ENCODE peak calls at places on chromosomes 7 and 10, in nine cellular contexts. One of them, this sample, is unnamed. For H3K4me1, the result is how much of the 10 kb centered on the place peaks cover.

GRCh38 chr10:93509816-93510215 is 13.4 kb downstream of the CEP55 start:
- DNase-seq in endothelial cell of umbilical vein: no peak
- DNase-seq in hepatocyte: no peak
- DNase-seq in CD8-positive, alpha-beta memory T cell: no peak
- DNase-seq in mesendoderm: no peak
- DNase-seq in heart left ventricle: no peak
- DNase-seq in SJSA1: no peak
- DNase-seq in sigmoid colon: no peak
- DNase-seq in uterus: no peak
- DNase-seq in this sample: no peak

GRCh38 chr7:55280031-55280454 is 85.1 kb upstream of the LANCL2 start:
- DNase-seq in endothelial cell of umbilical vein: peak
- DNase-seq in hepatocyte: peak
- DNase-seq in CD8-positive, alpha-beta memory T cell: peak
- DNase-seq in mesendoderm: peak
- DNase-seq in heart left ventricle: no peak
- DNase-seq in SJSA1: peak
- DNase-seq in sigmoid colon: no peak
- DNase-seq in uterus: peak
- DNase-seq in this sample: peak

GRCh38 chr10:47458466-47459154 is 25.3 kb downstream of the ANXA8 start:
- DNase-seq in endothelial cell of umbilical vein: no peak
- DNase-seq in hepatocyte: peak
- DNase-seq in CD8-positive, alpha-beta memory T cell: no peak
- DNase-seq in mesendoderm: peak
- DNase-seq in heart left ventricle: no peak
- DNase-seq in SJSA1: no peak
- DNase-seq in sigmoid colon: no peak
- DNase-seq in uterus: no peak
- DNase-seq in this sample: no peak

GRCh38 chr7:55055479-55055878 is 36.7 kb downstream of the EGFR start:
- DNase-seq in endothelial cell of umbilical vein: no peak
- DNase-seq in hepatocyte: no peak
- DNase-seq in CD8-positive, alpha-beta memory T cell: no peak
- DNase-seq in mesendoderm: no peak
- DNase-seq in heart left ventricle: no peak
- DNase-seq in SJSA1: no peak
- DNase-seq in sigmoid colon: no peak
- DNase-seq in uterus: no peak
- DNase-seq in this sample: no peak

GRCh38 chr7:83426325-83426724 is 222.6 kb downstream of the SEMA3E start:
- DNase-seq in endothelial cell of umbilical vein: no peak
- DNase-seq in hepatocyte: no peak
- DNase-seq in CD8-positive, alpha-beta memory T cell: no peak
- DNase-seq in mesendoderm: peak
- DNase-seq in heart left ventricle: no peak
- DNase-seq in SJSA1: no peak
- DNase-seq in sigmoid colon: no peak
- DNase-seq in uterus: no peak
- DNase-seq in this sample: no peak

GRCh38 chr7:152615052-152615741 is 60.7 kb downstream of the XRCC2 start:
- DNase-seq in endothelial cell of umbilical vein: no peak
- DNase-seq in hepatocyte: peak
- DNase-seq in CD8-positive, alpha-beta memory T cell: no peak
- DNase-seq in mesendoderm: no peak
- DNase-seq in heart left ventricle: no peak
- DNase-seq in SJSA1: no peak
- DNase-seq in sigmoid colon: no peak
- DNase-seq in uterus: no peak
- DNase-seq in this sample: no peak

GRCh38 chr7:14894826-14895225 is 7.7 kb downstream of the DGKB start:
- DNase-seq in endothelial cell of umbilical vein: peak
- DNase-seq in hepatocyte: no peak
- DNase-seq in CD8-positive, alpha-beta memory T cell: no peak
- DNase-seq in mesendoderm: no peak
- DNase-seq in heart left ventricle: no peak
- DNase-seq in SJSA1: no peak
- DNase-seq in sigmoid colon: no peak
- DNase-seq in uterus: no peak
- DNase-seq in this sample: no peak

GRCh38 chr7:22457471-22457870 is 42.5 kb downstream of the STEAP1B start:
- DNase-seq in endothelial cell of umbilical vein: no peak
- DNase-seq in hepatocyte: no peak
- DNase-seq in CD8-positive, alpha-beta memory T cell: no peak
- DNase-seq in mesendoderm: no peak
- DNase-seq in heart left ventricle: no peak
- DNase-seq in SJSA1: no peak
- DNase-seq in sigmoid colon: no peak
- DNase-seq in uterus: no peak
- DNase-seq in this sample: no peak

GRCh38 chr7:158863611-158864506 is 7.5 kb downstream of the DYNC2I1 start:
- DNase-seq in endothelial cell of umbilical vein: peak
- DNase-seq in hepatocyte: peak
- DNase-seq in CD8-positive, alpha-beta memory T cell: peak
- DNase-seq in mesendoderm: peak
- DNase-seq in heart left ventricle: peak
- DNase-seq in SJSA1: peak
- DNase-seq in sigmoid colon: peak
- DNase-seq in uterus: peak
- DNase-seq in this sample: peak

GRCh38 chr10:103040424-103040823 is 122.3 kb downstream of the CNNM2 start:
- DNase-seq in endothelial cell of umbilical vein: no peak
- DNase-seq in hepatocyte: no peak
- DNase-seq in CD8-positive, alpha-beta memory T cell: no peak
- DNase-seq in mesendoderm: no peak
- DNase-seq in heart left ventricle: no peak
- DNase-seq in SJSA1: peak
- DNase-seq in sigmoid colon: no peak
- DNase-seq in uterus: no peak
- DNase-seq in this sample: no peak

GRCh38 chr7:74355091-74355490 is 65.9 kb downstream of the CLIP2 start:
- DNase-seq in endothelial cell of umbilical vein: peak
- DNase-seq in hepatocyte: no peak
- DNase-seq in CD8-positive, alpha-beta memory T cell: no peak
- DNase-seq in mesendoderm: no peak
- DNase-seq in heart left ventricle: peak
- DNase-seq in SJSA1: peak
- DNase-seq in sigmoid colon: no peak
- DNase-seq in uterus: no peak
- DNase-seq in this sample: peak

GRCh38 chr10:5081091-5081490 is 13.1 kb upstream of the AKR1C3 start:
- DNase-seq in endothelial cell of umbilical vein: no peak
- DNase-seq in hepatocyte: no peak
- DNase-seq in CD8-positive, alpha-beta memory T cell: no peak
- DNase-seq in mesendoderm: no peak
- DNase-seq in heart left ventricle: no peak
- DNase-seq in SJSA1: no peak
- DNase-seq in sigmoid colon: no peak
- DNase-seq in uterus: no peak
- DNase-seq in this sample: no peak

GRCh38 chr7:137731436-137731835 is 115.3 kb downstream of the DGKI start:
- DNase-seq in endothelial cell of umbilical vein: no peak
- DNase-seq in hepatocyte: no peak
- DNase-seq in CD8-positive, alpha-beta memory T cell: no peak
- DNase-seq in mesendoderm: no peak
- DNase-seq in heart left ventricle: no peak
- DNase-seq in SJSA1: no peak
- DNase-seq in sigmoid colon: no peak
- DNase-seq in uterus: no peak
- DNase-seq in this sample: no peak

GRCh38 chr10:35585903-35586535 is 19.1 kb upstream of the GJD4 start:
- DNase-seq in endothelial cell of umbilical vein: no peak
- DNase-seq in hepatocyte: no peak
- DNase-seq in CD8-positive, alpha-beta memory T cell: no peak
- DNase-seq in mesendoderm: no peak
- DNase-seq in heart left ventricle: no peak
- DNase-seq in SJSA1: no peak
- DNase-seq in sigmoid colon: no peak
- DNase-seq in uterus: no peak
- DNase-seq in this sample: no peak

GRCh38 chr10:52563361-52563760 is 209.2 kb downstream of the MBL2 start:
- DNase-seq in endothelial cell of umbilical vein: no peak
- DNase-seq in hepatocyte: no peak
- DNase-seq in CD8-positive, alpha-beta memory T cell: no peak
- DNase-seq in mesendoderm: no peak
- DNase-seq in heart left ventricle: no peak
- DNase-seq in SJSA1: no peak
- DNase-seq in sigmoid colon: no peak
- DNase-seq in uterus: no peak
- DNase-seq in this sample: no peak

GRCh38 chr7:39741942-39742623 is 118.7 kb downstream of the RALA start:
- DNase-seq in endothelial cell of umbilical vein: no peak
- DNase-seq in hepatocyte: peak
- DNase-seq in CD8-positive, alpha-beta memory T cell: peak
- DNase-seq in mesendoderm: peak
- DNase-seq in heart left ventricle: peak
- DNase-seq in SJSA1: peak
- DNase-seq in sigmoid colon: no peak
- DNase-seq in uterus: no peak
- DNase-seq in this sample: no peak

GRCh38 chr10:96450514-96451207 is 63.1 kb downstream of the TLL2 start:
- DNase-seq in endothelial cell of umbilical vein: no peak
- DNase-seq in hepatocyte: no peak
- DNase-seq in CD8-positive, alpha-beta memory T cell: no peak
- DNase-seq in mesendoderm: peak
- DNase-seq in heart left ventricle: no peak
- DNase-seq in SJSA1: no peak
- DNase-seq in sigmoid colon: no peak
- DNase-seq in uterus: no peak
- DNase-seq in this sample: no peak

GRCh38 chr7:54015251-54015650 is 526.9 kb upstream of the VSTM2A start:
- DNase-seq in endothelial cell of umbilical vein: no peak
- DNase-seq in hepatocyte: no peak
- DNase-seq in CD8-positive, alpha-beta memory T cell: no peak
- DNase-seq in mesendoderm: peak
- DNase-seq in heart left ventricle: no peak
- DNase-seq in SJSA1: no peak
- DNase-seq in sigmoid colon: no peak
- DNase-seq in uterus: no peak
- DNase-seq in this sample: no peak

GRCh38 chr10:46002916-46003693 is 27.3 kb downstream of the NCOA4 start:
- DNase-seq in endothelial cell of umbilical vein: no peak
- DNase-seq in hepatocyte: no peak
- DNase-seq in CD8-positive, alpha-beta memory T cell: no peak
- DNase-seq in mesendoderm: no peak
- DNase-seq in heart left ventricle: no peak
- DNase-seq in SJSA1: no peak
- DNase-seq in sigmoid colon: no peak
- DNase-seq in uterus: no peak
- DNase-seq in this sample: no peak

GRCh38 chr10:78763651-78764395 is 304.9 kb upstream of the ZMIZ1 start:
- DNase-seq in endothelial cell of umbilical vein: no peak
- DNase-seq in hepatocyte: no peak
- DNase-seq in CD8-positive, alpha-beta memory T cell: no peak
- DNase-seq in mesendoderm: no peak
- DNase-seq in heart left ventricle: peak
- DNase-seq in SJSA1: no peak
- DNase-seq in sigmoid colon: peak
- DNase-seq in uterus: peak
- DNase-seq in this sample: no peak

GRCh38 chr7:24978837-24979469 is 1.0 kb downstream of the OSBPL3 start:
- DNase-seq in endothelial cell of umbilical vein: no peak
- DNase-seq in hepatocyte: peak
- DNase-seq in CD8-positive, alpha-beta memory T cell: no peak
- DNase-seq in mesendoderm: peak
- DNase-seq in heart left ventricle: no peak
- DNase-seq in SJSA1: no peak
- DNase-seq in sigmoid colon: peak
- DNase-seq in uterus: no peak
- DNase-seq in this sample: peak

GRCh38 chr10:593016-593415 is 96.5 kb downstream of the DIP2C start:
- DNase-seq in endothelial cell of umbilical vein: no peak
- DNase-seq in hepatocyte: no peak
- DNase-seq in CD8-positive, alpha-beta memory T cell: no peak
- DNase-seq in mesendoderm: no peak
- DNase-seq in heart left ventricle: no peak
- DNase-seq in SJSA1: no peak
- DNase-seq in sigmoid colon: no peak
- DNase-seq in uterus: no peak
- DNase-seq in this sample: no peak

GRCh38 chr10:26653004-26653403 is 44.5 kb upstream of the PDSS1 start:
- DNase-seq in endothelial cell of umbilical vein: no peak
- DNase-seq in hepatocyte: no peak
- DNase-seq in CD8-positive, alpha-beta memory T cell: no peak
- DNase-seq in mesendoderm: no peak
- DNase-seq in heart left ventricle: no peak
- DNase-seq in SJSA1: no peak
- DNase-seq in sigmoid colon: no peak
- DNase-seq in uterus: no peak
- DNase-seq in this sample: no peak

GRCh38 chr10:99732033-99732912 is at the start of the genes COX15 and CUTC:
- DNase-seq in endothelial cell of umbilical vein: peak
- DNase-seq in hepatocyte: peak
- DNase-seq in CD8-positive, alpha-beta memory T cell: peak
- DNase-seq in mesendoderm: peak
- DNase-seq in heart left ventricle: peak
- DNase-seq in SJSA1: peak
- DNase-seq in sigmoid colon: peak
- DNase-seq in uterus: peak
- DNase-seq in this sample: peak
- H3K4me1 ChIP-seq in endothelial cell of umbilical vein: under half
- H3K4me1 ChIP-seq in hepatocyte: under half
- H3K4me1 ChIP-seq in CD8-positive, alpha-beta memory T cell: under half
- H3K4me1 ChIP-seq in mesendoderm: under half
- H3K4me1 ChIP-seq in heart left ventricle: under half
- H3K4me1 ChIP-seq in SJSA1: under half
- H3K4me1 ChIP-seq in sigmoid colon: under half
- H3K4me1 ChIP-seq in uterus: under half
- H3K4me1 ChIP-seq in this sample: half or more

GRCh38 chr10:72315054-72315453 is 39.7 kb downstream of the DNAJB12 start:
- DNase-seq in endothelial cell of umbilical vein: no peak
- DNase-seq in hepatocyte: peak
- DNase-seq in CD8-positive, alpha-beta memory T cell: no peak
- DNase-seq in mesendoderm: peak
- DNase-seq in heart left ventricle: peak
- DNase-seq in SJSA1: no peak
- DNase-seq in sigmoid colon: no peak
- DNase-seq in uterus: no peak
- DNase-seq in this sample: no peak
- H3K4me1 ChIP-seq in endothelial cell of umbilical vein: under half
- H3K4me1 ChIP-seq in hepatocyte: under half
- H3K4me1 ChIP-seq in CD8-positive, alpha-beta memory T cell: half or more
- H3K4me1 ChIP-seq in mesendoderm: under half
- H3K4me1 ChIP-seq in heart left ventricle: half or more
- H3K4me1 ChIP-seq in SJSA1: under half
- H3K4me1 ChIP-seq in sigmoid colon: under half
- H3K4me1 ChIP-seq in uterus: under half
- H3K4me1 ChIP-seq in this sample: under half

GRCh38 chr7:44044315-44045225 is at the start of gene DBNL:
- DNase-seq in endothelial cell of umbilical vein: peak
- DNase-seq in hepatocyte: peak
- DNase-seq in CD8-positive, alpha-beta memory T cell: peak
- DNase-seq in mesendoderm: peak
- DNase-seq in heart left ventricle: peak
- DNase-seq in SJSA1: peak
- DNase-seq in sigmoid colon: peak
- DNase-seq in uterus: peak
- DNase-seq in this sample: peak
- H3K4me1 ChIP-seq in endothelial cell of umbilical vein: under half
- H3K4me1 ChIP-seq in hepatocyte: under half
- H3K4me1 ChIP-seq in CD8-positive, alpha-beta memory T cell: under half
- H3K4me1 ChIP-seq in mesendoderm: under half
- H3K4me1 ChIP-seq in heart left ventricle: under half
- H3K4me1 ChIP-seq in SJSA1: under half
- H3K4me1 ChIP-seq in sigmoid colon: under half
- H3K4me1 ChIP-seq in uterus: under half
- H3K4me1 ChIP-seq in this sample: under half

GRCh38 chr10:125157473-125157865 is 2.9 kb downstream of the CTBP2 start:
- DNase-seq in endothelial cell of umbilical vein: peak
- DNase-seq in hepatocyte: no peak
- DNase-seq in CD8-positive, alpha-beta memory T cell: no peak
- DNase-seq in mesendoderm: no peak
- DNase-seq in heart left ventricle: no peak
- DNase-seq in SJSA1: no peak
- DNase-seq in sigmoid colon: peak
- DNase-seq in uterus: no peak
- DNase-seq in this sample: no peak
- H3K4me1 ChIP-seq in endothelial cell of umbilical vein: half or more
- H3K4me1 ChIP-seq in hepatocyte: half or more
- H3K4me1 ChIP-seq in CD8-positive, alpha-beta memory T cell: under half
- H3K4me1 ChIP-seq in mesendoderm: under half
- H3K4me1 ChIP-seq in heart left ventricle: half or more
- H3K4me1 ChIP-seq in SJSA1: under half
- H3K4me1 ChIP-seq in sigmoid colon: half or more
- H3K4me1 ChIP-seq in uterus: under half
- H3K4me1 ChIP-seq in this sample: half or more